ENCODE peak calls at places on chromosome 4, in five cellular contexts. X is activated T-helper 1 cell treated with Interleukin-2 at 50 U/mL for 16 hours; Q is memory B cell; J is activated naive CD8-positive, alpha-beta T cell treated with anti-CD3 and anti-CD28 coated beads, Interleukin-2, amount 50 U/mL, for 24 hours; G is NCI-H1105. E is an unnamed sample.

GRCh38 chr4:101019313-101019712 is 328.0 kb downstream of the PPP3CA start:
- DNase-seq in X (no peak), Q (no peak), J (no peak), G (no peak), E (no peak)

GRCh38 chr4:17962171-17962570 is 59.4 kb downstream of the LCORL start:
- DNase-seq in X (no peak), Q (no peak), J (no peak), G (no peak), E (no peak)

GRCh38 chr4:179130122-179130714 is 1688.0 kb upstream of the AGA start:
- DNase-seq in X (no peak), Q (no peak), J (no peak), G (no peak), E (no peak)

GRCh38 chr4:83731609-83732008 is 195.7 kb downstream of the GPAT3 start:
- DNase-seq in X (no peak), Q (no peak), J (no peak), G (no peak), E (no peak)

GRCh38 chr4:8867624-8868320 is 3.9 kb downstream of the HMX1 start:
- DNase-seq in X (no peak), Q (no peak), J (no peak), G (no peak), E (no peak)

GRCh38 chr4:164596318-164596878 is 157.5 kb upstream of the SMIM31 start:
- DNase-seq in X (no peak), Q (no peak), J (no peak), G (no peak), E (no peak)

GRCh38 chr4:174444390-174444789 is 77.9 kb downstream of the HPGD start:
- DNase-seq in X (no peak), Q (no peak), J (no peak), G (no peak), E (no peak)

GRCh38 chr4:18012807-18013462 is 8.6 kb downstream of the LCORL start:
- DNase-seq in X (no peak), Q (no peak), J (no peak), G (no peak), E (no peak)

GRCh38 chr4:6087669-6088068 is 69.4 kb upstream of the C4orf50 start:
- DNase-seq in X (no peak), Q (no peak), J (no peak), G (peak), E (no peak)

GRCh38 chr4:6236816-6237390 is 32.7 kb upstream of the WFS1 start:
- DNase-seq in X (no peak), Q (no peak), J (no peak), G (no peak), E (no peak)

GRCh38 chr4:80610845-80611244 is 275.3 kb downstream of the CFAP299 start:
- DNase-seq in X (no peak), Q (no peak), J (no peak), G (no peak), E (no peak)

GRCh38 chr4:16224264-16224663 is 2.0 kb downstream of the TAPT1 start:
- DNase-seq in X (no peak), Q (no peak), J (no peak), G (no peak), E (no peak)

GRCh38 chr4:5995901-5996623 is 22.2 kb downstream of the C4orf50 start:
- DNase-seq in X (no peak), Q (no peak), J (no peak), G (no peak), E (no peak)

GRCh38 chr4:186116698-186117097 is 12.2 kb downstream of the FAM149A start:
- DNase-seq in X (no peak), Q (no peak), J (no peak), G (no peak), E (no peak)

GRCh38 chr4:135120190-135120589 is 918.6 kb upstream of the PABPC4L start:
- DNase-seq in X (no peak), Q (no peak), J (no peak), G (peak), E (no peak)

GRCh38 chr4:139740531-139741041 is 75.0 kb downstream of the MGST2 start:
- DNase-seq in X (no peak), Q (no peak), J (no peak), G (peak), E (no peak)

GRCh38 chr4:2928242-2929155 is 34.7 kb downstream of the NOP14 start:
- DNase-seq in X (no peak), Q (no peak), J (no peak), G (no peak), E (no peak)

GRCh38 chr4:104591505-104591904 is 96.8 kb upstream of the CXXC4 start:
- DNase-seq in X (no peak), Q (no peak), J (no peak), G (peak), E (no peak)

GRCh38 chr4:90542216-90542615 is 415.0 kb downstream of the CCSER1 start:
- DNase-seq in X (no peak), Q (no peak), J (no peak), G (no peak), E (no peak)

GRCh38 chr4:62495039-62495438 is 1294.9 kb downstream of the ADGRL3 start:
- DNase-seq in X (no peak), Q (no peak), J (no peak), G (no peak), E (no peak)

GRCh38 chr4:55173580-55173979 is 48.2 kb upstream of the KDR start:
- DNase-seq in X (no peak), Q (no peak), J (no peak), G (no peak), E (no peak)

GRCh38 chr4:166594326-166594946 is 639.9 kb downstream of the SPOCK3 start:
- DNase-seq in X (no peak), Q (no peak), J (no peak), G (peak), E (no peak)

GRCh38 chr4:109005523-109005922 is 242.7 kb upstream of the ETNPPL start:
- DNase-seq in X (no peak), Q (no peak), J (no peak), G (no peak), E (no peak)

GRCh38 chr4:52263612-52264011 is 212.5 kb downstream of the SPATA18 start:
- DNase-seq in X (no peak), Q (no peak), J (no peak), G (no peak), E (no peak)

GRCh38 chr4:98828801-98829200 is 100.1 kb downstream of the EIF4E start:
- DNase-seq in X (no peak), Q (peak), J (peak), G (no peak), E (no peak)

GRCh38 chr4:7020856-7021255 is 22.3 kb upstream of the TADA2B start:
- DNase-seq in X (no peak), Q (no peak), J (no peak), G (no peak), E (no peak)

GRCh38 chr4:26724522-26724921 is 136.1 kb upstream of the STIM2 start:
- DNase-seq in X (no peak), Q (no peak), J (no peak), G (no peak), E (no peak)

GRCh38 chr4:177375971-177376370 is 66.3 kb downstream of the AGA start:
- DNase-seq in X (no peak), Q (no peak), J (no peak), G (no peak), E (no peak)

GRCh38 chr4:147769386-147769785 is 37.5 kb downstream of the ARHGAP10 start:
- DNase-seq in X (no peak), Q (no peak), J (no peak), G (no peak), E (no peak)

GRCh38 chr4:100421356-100421978 is 96.4 kb downstream of the EMCN start:
- DNase-seq in X (no peak), Q (no peak), J (no peak), G (no peak), E (no peak)

GRCh38 chr4:39706334-39706733 is 8.4 kb downstream of the UBE2K start:
- DNase-seq in X (no peak), Q (no peak), J (no peak), G (no peak), E (no peak)

GRCh38 chr4:110055014-110055768 is 142.5 kb downstream of the EGF start:
- DNase-seq in X (no peak), Q (no peak), J (no peak), G (no peak), E (no peak)

GRCh38 chr4:11312389-11312788 is 116.3 kb downstream of the HS3ST1 start:
- DNase-seq in X (no peak), Q (no peak), J (no peak), G (no peak), E (no peak)

GRCh38 chr4:158809611-158810486 is 41.0 kb downstream of the FNIP2 start:
- DNase-seq in X (no peak), Q (no peak), J (no peak), G (no peak), E (no peak)

GRCh38 chr4:24644983-24645764 is 60.8 kb upstream of the DHX15 start:
- DNase-seq in X (no peak), Q (no peak), J (no peak), G (no peak), E (no peak)

GRCh38 chr4:25103423-25103822 is 56.8 kb downstream of the SEPSECS start:
- DNase-seq in X (no peak), Q (no peak), J (no peak), G (no peak), E (no peak)